ENCODE peak calls at places on chromosomes 2 and 18, in five cellular contexts. K, T, R, S and O are unnamed samples.

GRCh38 chr2:47269316-47270232 is 114.5 kb upstream of the STPG4 start:
- DNase-seq in K (peak), T (peak), R (peak), S (no peak), O (peak)

GRCh38 chr2:231621051-231621879 is 28.6 kb downstream of the TEX44 start:
- DNase-seq in K (no peak), T (no peak), R (no peak), S (peak), O (no peak)

GRCh38 chr2:188810591-188810990 is 163.6 kb upstream of the COL3A1 start:
- DNase-seq in K (no peak), T (no peak), R (no peak), S (no peak), O (no peak)

GRCh38 chr2:143530753-143531152 is 401.5 kb downstream of the ARHGAP15 start:
- DNase-seq in K (no peak), T (peak), R (no peak), S (no peak), O (no peak)

GRCh38 chr2:42881732-42882131 is 89.3 kb upstream of the HAAO start:
- DNase-seq in K (peak), T (no peak), R (no peak), S (no peak), O (no peak)

GRCh38 chr18:76985156-76985950 is 147.2 kb downstream of the MBP start:
- DNase-seq in K (no peak), T (no peak), R (no peak), S (no peak), O (no peak)

GRCh38 chr2:49490710-49491109 is 336.4 kb upstream of the FSHR start:
- DNase-seq in K (no peak), T (no peak), R (peak), S (peak), O (no peak)

GRCh38 chr2:118278046-118278445 is 189.8 kb downstream of the INSIG2 start:
- DNase-seq in K (no peak), T (no peak), R (peak), S (no peak), O (no peak)

GRCh38 chr2:196410008-196410407 is 229.5 kb upstream of the CCDC150 start:
- DNase-seq in K (no peak), T (no peak), R (no peak), S (no peak), O (no peak)

GRCh38 chr2:65299246-65299645 is 71.6 kb downstream of the ACTR2 start:
- DNase-seq in K (no peak), T (no peak), R (no peak), S (no peak), O (no peak)

GRCh38 chr2:1453561-1453960 is 40.3 kb downstream of the TPO start:
- DNase-seq in K (no peak), T (no peak), R (no peak), S (no peak), O (no peak)

DNA sequence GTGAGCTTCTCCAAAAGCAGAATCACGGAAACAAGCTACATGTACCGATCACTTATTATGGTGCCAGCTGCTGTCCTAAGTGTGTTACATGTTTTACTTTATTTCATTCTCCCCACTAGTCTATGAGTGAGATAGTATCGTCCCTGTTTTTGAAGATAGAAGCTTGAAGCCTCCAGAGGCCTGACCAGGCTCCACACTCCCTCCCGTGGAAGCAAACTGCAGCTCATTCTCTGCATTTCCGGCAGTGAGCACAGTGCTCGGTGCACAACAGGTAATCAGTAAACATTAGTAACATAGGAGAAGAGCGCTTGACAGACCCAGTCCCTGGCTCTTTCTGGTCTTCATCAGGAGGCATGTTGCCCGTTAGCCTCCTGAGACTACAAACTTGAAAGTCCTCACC is 72.9 kb downstream of the ZBTB7C start:
- DNase-seq in K (no peak), T (no peak), R (no peak), S (no peak), O (no peak)
- TF ChIP-seq CTCF in K (no peak), T (no peak), R (no peak), S (no peak), O (no peak)

DNA sequence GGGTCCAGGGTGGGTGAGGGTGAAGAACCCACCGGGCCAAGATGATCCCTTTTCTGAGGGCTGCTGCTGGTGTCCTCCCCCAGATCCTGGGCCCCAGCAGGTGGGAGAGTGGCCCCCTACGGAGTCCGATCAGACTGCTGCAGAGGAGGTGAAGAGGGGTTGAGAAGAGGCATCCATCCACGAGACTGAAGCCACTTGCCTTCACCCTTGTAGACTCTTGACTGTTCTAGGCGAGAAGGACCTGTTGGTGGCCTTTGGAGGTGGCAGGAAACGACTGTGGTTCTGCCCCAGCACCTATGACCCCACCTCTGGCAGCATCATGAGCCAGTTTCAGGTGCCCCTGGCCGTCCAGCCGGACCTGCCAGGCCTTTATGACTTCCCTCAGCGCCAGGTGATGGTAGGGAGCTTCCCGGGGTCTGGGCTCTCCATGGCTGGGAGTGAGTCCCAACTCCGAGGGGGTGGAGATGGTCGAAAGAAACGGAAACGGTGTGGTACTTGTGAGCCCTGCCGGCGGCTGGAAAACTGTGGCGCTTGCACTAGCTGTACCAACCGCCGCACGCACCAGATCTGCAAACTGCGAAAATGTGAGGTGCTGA is 1.5 kb downstream of the TET3 start:
- DNase-seq in K (no peak), T (no peak), R (no peak), S (no peak), O (no peak)
- H3K4me3 ChIP-seq in K (peak), T (peak), R (peak), S (peak), O (peak)

GRCh38 chr18:3121256-3121655 is 98.5 kb downstream of the MYOM1 start:
- DNase-seq in K (no peak), T (no peak), R (no peak), S (no peak), O (no peak)
- TF ChIP-seq CTCF in K (no peak), T (no peak), R (no peak), S (no peak), O (no peak)

DNA sequence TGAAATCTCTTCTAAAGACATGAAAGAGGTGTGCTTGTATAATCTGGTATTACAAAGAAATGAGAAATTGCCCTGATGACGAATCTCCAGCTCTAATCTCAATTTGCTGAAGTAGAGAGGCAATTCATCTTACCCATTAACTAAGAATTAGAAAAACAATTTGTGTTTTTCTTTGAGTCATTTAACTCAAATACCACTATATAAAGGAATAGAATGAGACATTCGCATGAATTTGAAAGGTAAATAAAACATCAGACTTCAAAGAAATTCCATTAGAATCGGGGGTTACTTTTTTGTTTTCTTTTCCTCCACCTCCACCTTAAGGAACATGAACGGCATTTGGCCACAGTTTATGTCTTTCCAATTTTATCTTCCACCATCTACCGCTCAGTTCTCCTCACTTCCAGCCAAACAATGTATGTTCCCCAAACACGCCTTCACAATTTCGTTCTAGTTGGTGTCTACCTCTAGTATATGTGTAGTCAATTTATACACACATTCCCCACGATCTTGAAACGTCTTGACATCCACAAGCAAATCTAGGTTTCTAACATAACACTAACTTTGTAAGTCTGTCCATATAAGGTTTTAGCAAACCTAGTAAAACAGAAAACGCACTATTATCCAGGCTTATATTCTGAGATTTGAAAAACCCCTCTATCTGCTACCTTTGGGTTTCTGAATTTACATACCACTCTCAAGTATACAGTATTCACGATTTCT is 1.3 kb upstream of the SMCHD1 start:
- DNase-seq in K (no peak), T (no peak), R (no peak), S (no peak), O (peak)
- H3K4me3 ChIP-seq in K (peak), T (peak), R (peak), S (peak), O (peak)

DNA sequence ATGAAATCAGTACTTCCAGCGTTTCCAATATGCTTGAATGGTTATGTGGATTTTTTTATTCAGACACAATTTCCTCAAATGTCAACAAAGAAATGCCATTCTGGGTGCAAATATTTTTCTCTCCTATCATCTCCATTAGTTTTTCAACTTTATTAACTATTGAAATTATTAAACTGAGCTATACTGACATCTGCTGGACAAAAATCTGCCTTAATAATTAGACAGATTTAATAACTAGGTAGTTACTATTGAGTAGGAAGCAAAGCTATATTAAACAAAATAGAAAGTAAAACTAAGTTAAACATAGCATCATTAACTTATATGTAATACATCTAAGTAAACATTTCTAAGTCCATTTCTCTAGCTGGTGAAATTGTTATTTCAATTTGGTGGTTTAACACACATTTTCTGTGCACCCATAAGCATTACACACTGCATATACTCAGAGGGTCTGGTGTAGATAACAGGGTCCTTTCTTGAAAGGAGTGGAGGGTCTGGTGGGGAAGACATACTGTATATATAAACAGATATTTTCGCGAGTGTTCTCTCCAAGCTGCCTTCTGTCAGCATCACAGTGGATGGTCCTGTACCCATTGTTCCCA is 77.0 kb downstream of the LANCL1 start:
- DNase-seq in K (no peak), T (no peak), R (peak), S (no peak), O (peak)
- TF ChIP-seq CTCF in K (no peak), T (peak), R (peak), S (peak), O (peak)

GRCh38 chr18:40356153-40356552 is 1598.9 kb upstream of the PIK3C3 start:
- DNase-seq in K (no peak), T (no peak), R (no peak), S (no peak), O (no peak)

GRCh38 chr18:40357536-40357935 is 1597.5 kb upstream of the PIK3C3 start:
- DNase-seq in K (no peak), T (no peak), R (no peak), S (no peak), O (peak)

GRCh38 chr18:40355701-40356100 is 1599.3 kb upstream of the PIK3C3 start:
- DNase-seq in K (no peak), T (no peak), R (no peak), S (no peak), O (peak)
- H3K4me3 ChIP-seq in K (no peak), T (no peak), R (no peak), S (no peak), O (no peak)

GRCh38 chr2:37389395-37389794 is 45.0 kb downstream of the QPCT start:
- DNase-seq in K (no peak), T (no peak), R (no peak), S (no peak), O (no peak)
- TF ChIP-seq CTCF in K (no peak), T (no peak), R (no peak), S (no peak), O (no peak)

GRCh38 chr2:219723311-219723710 is 95.9 kb downstream of the SLC4A3 start:
- DNase-seq in K (no peak), T (no peak), R (no peak), S (no peak), O (no peak)

GRCh38 chr2:219718066-219718465 is 90.6 kb downstream of the SLC4A3 start:
- DNase-seq in K (no peak), T (no peak), R (no peak), S (no peak), O (no peak)

GRCh38 chr2:219722276-219722883 is 95.0 kb downstream of the SLC4A3 start:
- DNase-seq in K (no peak), T (no peak), R (no peak), S (no peak), O (peak)

GRCh38 chr2:219719521-219719920 is 92.1 kb downstream of the SLC4A3 start:
- DNase-seq in K (no peak), T (no peak), R (no peak), S (no peak), O (no peak)

DNA sequence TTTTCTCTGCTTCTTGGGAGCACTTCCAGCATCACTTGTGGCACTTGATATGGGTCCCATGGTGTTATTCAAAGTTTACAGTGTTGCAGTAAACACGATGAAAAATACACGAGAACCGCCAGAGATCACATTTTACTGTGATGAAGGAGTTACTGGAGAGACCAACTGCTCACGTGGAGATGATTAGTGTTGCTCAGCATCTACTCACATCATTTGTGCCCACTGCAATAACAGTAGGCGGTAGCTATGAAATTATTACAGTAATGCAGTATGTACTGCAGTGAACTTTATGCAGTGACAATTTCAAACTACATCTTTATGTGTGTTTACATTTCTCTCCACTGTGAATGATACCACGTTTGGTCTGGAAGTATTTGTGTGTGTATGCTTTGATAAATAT is 93.5 kb downstream of the SLC4A3 start:
- DNase-seq in K (no peak), T (no peak), R (no peak), S (no peak), O (no peak)
- H3K4me3 ChIP-seq in K (no peak), T (no peak), R (no peak), S (no peak), O (no peak)